ENCODE peak calls at places on chromosome 11, in five cellular contexts. U is stimulated activated naive CD8-positive, alpha-beta T cell treated with anti-CD3 and anti-CD28 coated beads, Interleukin-15, Interleukin-2, amounts not matched to agents 100 U/mL and 50 U/mL, for 24 hours; B is HFFc6; E is stimulated activated CD4-positive, alpha-beta T cell treated with anti-CD3 and anti-CD28 coated beads, Interleukin-1b, Interleukin-23, amount 100 ng/mL, for 24 hours; D is SK-MEL-5. O is an unnamed sample.

GRCh38 chr11:73388241-73389133 is 12.3 kb downstream of the RELT start:
- DNase-seq in U (no peak), B (peak), E (no peak), D (no peak), O (no peak)

GRCh38 chr11:117808768-117809167 is 11.8 kb upstream of the DSCAML1 start:
- DNase-seq in U (no peak), B (no peak), E (no peak), D (no peak), O (no peak)

GRCh38 chr11:13343931-13344717 is 66.5 kb downstream of the BMAL1 start:
- DNase-seq in U (peak), B (peak), E (peak), D (peak), O (peak)

GRCh38 chr11:118625036-118625690 is 17.7 kb downstream of the PHLDB1 start:
- DNase-seq in U (no peak), B (no peak), E (no peak), D (no peak), O (no peak)

GRCh38 chr11:119210035-119210434 is 3.9 kb downstream of the CBL start:
- DNase-seq in U (no peak), B (no peak), E (no peak), D (no peak), O (no peak)

GRCh38 chr11:19906126-19906525 is 193.5 kb downstream of the NAV2 start:
- DNase-seq in U (no peak), B (no peak), E (no peak), D (peak), O (no peak)

GRCh38 chr11:32341676-32342613 is 93.4 kb downstream of the WT1 start:
- DNase-seq in U (no peak), B (no peak), E (no peak), D (no peak), O (no peak)

GRCh38 chr11:102390667-102391449 is 43.8 kb downstream of the BIRC2 start:
- DNase-seq in U (peak), B (peak), E (no peak), D (peak), O (peak)

GRCh38 chr11:10414659-10415058 is 40.4 kb upstream of the AMPD3 start:
- DNase-seq in U (no peak), B (no peak), E (no peak), D (no peak), O (peak)

GRCh38 chr11:27571151-27571840 is 64.7 kb upstream of the LIN7C start:
- DNase-seq in U (no peak), B (peak), E (no peak), D (no peak), O (no peak)

GRCh38 chr11:36777302-36777701 is 179.3 kb upstream of the RAG2 start:
- DNase-seq in U (no peak), B (no peak), E (no peak), D (no peak), O (no peak)

GRCh38 chr11:46363031-46363407 is 15.8 kb downstream of the DGKZ start:
- DNase-seq in U (no peak), B (peak), E (no peak), D (peak), O (no peak)

GRCh38 chr11:102592634-102593581 is 32.2 kb downstream of the MMP20 start:
- DNase-seq in U (no peak), B (no peak), E (no peak), D (peak), O (peak)

GRCh38 chr11:33000181-33000580 is 15.5 kb upstream of the DEPDC7 start:
- DNase-seq in U (no peak), B (peak), E (no peak), D (no peak), O (no peak)

GRCh38 chr11:123253909-123254308 is 58.9 kb upstream of the CLMP start:
- DNase-seq in U (no peak), B (no peak), E (no peak), D (no peak), O (no peak)

GRCh38 chr11:1843796-1844195 is 5.0 kb downstream of the TNNI2 start:
- DNase-seq in U (no peak), B (no peak), E (no peak), D (no peak), O (no peak)

GRCh38 chr11:30218278-30218677 is 12.5 kb upstream of the FSHB start:
- DNase-seq in U (no peak), B (no peak), E (no peak), D (no peak), O (no peak)

GRCh38 chr11:31887180-31887579 is 76.1 kb upstream of the PAX6 start:
- DNase-seq in U (peak), B (no peak), E (no peak), D (peak), O (peak)

GRCh38 chr11:121649798-121650197 is 197.0 kb upstream of the SORL1-AS1 start:
- DNase-seq in U (no peak), B (no peak), E (no peak), D (no peak), O (no peak)

GRCh38 chr11:14124886-14125285 is 162.4 kb downstream of the SPON1 start:
- DNase-seq in U (no peak), B (no peak), E (no peak), D (no peak), O (no peak)

GRCh38 chr11:69116671-69117070 is 39.1 kb upstream of the SMIM38 start:
- DNase-seq in U (no peak), B (no peak), E (no peak), D (no peak), O (no peak)

GRCh38 chr11:115745545-115746265 is 241.5 kb upstream of the CADM1 start:
- DNase-seq in U (no peak), B (no peak), E (no peak), D (no peak), O (no peak)

GRCh38 chr11:66479741-66480115 is 506 bp upstream of the DPP3 start:
- DNase-seq in U (no peak), B (no peak), E (no peak), D (no peak), O (no peak)

GRCh38 chr11:24637520-24637919 is 140.7 kb downstream of the LUZP2 start:
- DNase-seq in U (no peak), B (no peak), E (no peak), D (no peak), O (no peak)